ENCODE peak calls at places on chromosome X, in four cellular contexts. E, O, Y and A are unnamed samples.

GRCh38 chrX:31435592-31435991 is 363.8 kb upstream of the FTHL17 start:
- DNase-seq in Y (no peak), O (peak), E (peak), A (no peak)

GRCh38 chrX:101191217-101191750 is 28.3 kb upstream of the DRP2 start:
- DNase-seq in O (peak), E (no peak), Y (no peak), A (no peak)

GRCh38 chrX:45748443-45748842 is 547.8 kb upstream of the DIPK2B start:
- DNase-seq in Y (no peak), O (peak), E (peak), A (no peak)

GRCh38 chrX:8960809-8961413 is 73.0 kb downstream of the FAM9B start:
- DNase-seq in Y (no peak), E (peak), O (peak), A (no peak)

GRCh38 chrX:134659761-134660160 is 1.5 kb upstream of the PLAC1 start:
- DNase-seq in E (no peak), Y (no peak), O (no peak), A (no peak)

GRCh38 chrX:75303795-75304194 is 29.9 kb downstream of the UPRT start:
- DNase-seq in O (peak), Y (no peak), E (peak), A (no peak)

GRCh38 chrX:39491548-39492297 is 606.0 kb downstream of the BCOR start:
- DNase-seq in Y (peak), E (no peak), O (no peak), A (no peak)

GRCh38 chrX:64642482-64642881 is 247.2 kb upstream of the MTMR8 start:
- DNase-seq in E (no peak), O (no peak), Y (peak), A (no peak)

GRCh38 chrX:108224727-108225455 is 133.3 kb downstream of the ATG4A start:
- DNase-seq in O (peak), Y (peak), E (peak), A (no peak)

GRCh38 chrX:136183917-136184316 is 36.6 kb downstream of the FHL1 start:
- DNase-seq in E (no peak), O (no peak), Y (no peak), A (no peak)

GRCh38 chrX:116272328-116272727 is 101.8 kb downstream of the AGTR2 start:
- DNase-seq in O (peak), Y (no peak), E (peak), A (no peak)

GRCh38 chrX:72409993-72410392 is 104.3 kb upstream of the CITED1 start:
- DNase-seq in O (no peak), E (no peak), Y (no peak), A (no peak)

GRCh38 chrX:100928660-100929613 is at the start of gene XKRX:
- DNase-seq in E (peak), Y (peak), O (peak), A (no peak)

GRCh38 chrX:46279925-46280313 is 265.3 kb downstream of the ZNF674 start:
- DNase-seq in Y (no peak), E (peak), O (peak), A (no peak)

GRCh38 chrX:50514811-50515210 is 44.2 kb upstream of the DGKK start:
- DNase-seq in E (no peak), O (no peak), Y (no peak), A (no peak)

GRCh38 chrX:138930546-138930945 is 219.0 kb upstream of the FGF13 start:
- DNase-seq in E (no peak), Y (no peak), O (no peak), A (no peak)

GRCh38 chrX:65871671-65872311 is 168.1 kb downstream of the VSIG4 start:
- DNase-seq in Y (peak), E (no peak), O (no peak), A (no peak)

GRCh38 chrX:139929876-139930275 is 3.0 kb downstream of the ATP11C start:
- DNase-seq in Y (peak), E (no peak), O (no peak), A (no peak)

GRCh38 chrX:19616016-19616415 is 100.7 kb upstream of the MAP3K15 start:
- DNase-seq in E (no peak), Y (no peak), O (no peak), A (no peak)

GRCh38 chrX:17376381-17377046 is 1.5 kb downstream of the NHS start:
- DNase-seq in E (no peak), Y (no peak), O (peak), A (no peak)

GRCh38 chrX:1912193-1912592 is 297.3 kb downstream of the ASMT start:
- DNase-seq in E (no peak), Y (no peak), O (no peak), A (no peak)

GRCh38 chrX:1545776-1546408 is 8.9 kb upstream of the P2RY8 start:
- DNase-seq in O (no peak), Y (no peak), E (no peak), A (no peak)

GRCh38 chrX:128975716-128976115 is 547.6 kb downstream of the SMARCA1 start:
- DNase-seq in O (no peak), Y (peak), E (no peak), A (no peak)

GRCh38 chrX:153951683-153952372 is 7.4 kb upstream of the RENBP start:
- DNase-seq in E (no peak), O (no peak), Y (no peak), A (no peak)
- H3K27ac ChIP-seq in E (no peak), O (no peak), Y (no peak), A (no peak)

GRCh38 chrX:120365320-120365719 is 3.4 kb downstream of the ATP1B4 start:
- DNase-seq in E (no peak), O (no peak), Y (peak), A (peak)
- H3K4me3 ChIP-seq in E (no peak), O (no peak), Y (no peak), A (peak)

GRCh38 chrX:68928401-68928800 is 99.6 kb downstream of the EFNB1 start:
- DNase-seq in O (no peak), E (no peak), Y (no peak), A (no peak)

GRCh38 chrX:68932611-68933010 is 103.8 kb downstream of the EFNB1 start:
- DNase-seq in O (no peak), Y (no peak), E (no peak), A (peak)

GRCh38 chrX:68931345-68931744 is 102.5 kb downstream of the EFNB1 start:
- DNase-seq in O (no peak), E (no peak), Y (no peak), A (no peak)

GRCh38 chrX:68929332-68930150 is 100.7 kb downstream of the EFNB1 start:
- DNase-seq in Y (no peak), E (peak), O (peak), A (peak)

DNA sequence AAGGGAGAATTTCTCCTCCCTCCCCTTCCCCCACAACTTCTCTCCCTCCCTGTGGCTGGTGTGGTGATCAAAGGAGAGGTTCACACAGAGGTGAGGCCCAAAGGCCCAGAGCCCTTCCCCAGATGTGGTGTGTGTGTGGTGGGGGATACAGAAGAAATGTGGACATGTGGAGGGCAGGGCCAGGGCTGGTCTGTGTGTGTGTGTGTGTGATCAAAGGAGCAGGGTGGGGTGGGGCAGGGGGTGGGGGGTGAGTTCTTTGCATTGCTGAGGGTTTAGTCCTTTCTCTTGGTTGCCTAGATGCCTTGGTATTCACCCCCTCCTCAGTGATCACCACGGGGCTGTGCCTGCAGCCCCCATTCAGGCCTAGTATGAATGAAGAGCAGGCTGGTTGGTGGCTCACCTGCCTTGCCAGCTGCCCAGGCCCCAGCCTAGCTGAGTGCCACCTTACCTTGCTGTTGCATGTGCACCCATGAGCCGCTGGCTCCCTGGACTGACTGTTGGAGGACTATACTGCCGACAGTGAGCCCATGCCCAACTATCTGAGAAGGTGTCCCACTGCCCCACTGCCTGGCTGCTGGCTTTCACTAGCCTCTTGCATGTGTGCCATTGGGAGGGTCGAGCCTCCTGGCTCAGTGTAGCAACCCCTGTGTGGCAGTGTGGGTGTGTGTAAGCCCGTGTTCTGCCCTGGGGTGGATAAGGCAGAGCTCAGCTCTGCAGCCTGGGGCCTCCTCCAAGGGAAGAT is 101.9 kb downstream of the EFNB1 start:
- DNase-seq in E (peak), Y (no peak), O (peak), A (no peak)
- H3K27ac ChIP-seq in E (no peak), Y (no peak), O (no peak), A (peak)

DNA sequence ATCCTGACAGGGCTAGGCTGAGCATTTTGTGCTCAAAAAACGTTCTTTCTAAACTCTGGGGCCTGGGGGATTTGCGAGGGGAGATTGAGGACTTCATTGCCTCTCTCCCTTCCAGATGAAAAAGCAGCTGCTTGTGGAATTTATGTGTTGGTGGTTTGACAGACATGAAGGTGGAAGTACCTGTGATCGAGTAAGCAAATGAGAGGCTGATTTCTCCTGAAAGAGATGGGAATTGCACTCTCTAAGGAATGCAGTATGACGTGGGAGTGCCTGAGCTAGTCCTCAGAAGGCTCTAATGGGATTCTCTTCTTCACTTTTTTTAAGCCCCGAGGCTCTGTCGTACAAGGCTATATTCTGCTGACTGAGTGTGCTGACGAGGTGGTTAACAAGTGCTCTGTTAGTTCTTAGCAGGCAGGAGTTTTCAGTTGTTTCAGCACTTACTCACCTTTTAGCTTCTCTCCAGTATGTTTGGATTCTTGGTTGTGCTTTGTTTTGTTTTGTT is 426.8 kb upstream of the CNKSR2 start:
- DNase-seq in Y (no peak), O (no peak), E (no peak), A (no peak)
- H3K4me3 ChIP-seq in Y (no peak), O (no peak), E (no peak), A (no peak)

DNA sequence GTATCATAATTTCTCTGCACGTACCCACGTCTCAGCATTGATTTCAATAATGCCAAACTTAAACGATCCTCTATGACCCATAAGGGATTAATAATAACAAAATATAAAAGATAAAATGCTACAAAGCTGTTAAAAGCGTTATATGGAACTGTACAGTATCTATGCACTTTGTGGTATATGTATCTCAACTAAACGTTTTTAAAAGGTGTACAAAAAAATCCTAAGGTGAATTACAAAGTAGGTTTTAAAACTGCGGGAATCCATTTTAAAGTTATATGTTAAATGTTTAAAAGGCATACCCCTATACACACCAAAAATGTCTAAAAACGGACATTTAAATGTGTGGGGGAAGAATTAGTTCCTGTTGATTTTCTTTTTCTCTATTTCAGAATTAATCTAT is 860 bp downstream of the ZNF182 start:
- DNase-seq in E (no peak), O (no peak), Y (no peak), A (no peak)
- H3K27ac ChIP-seq in E (no peak), O (no peak), Y (peak), A (peak)

GRCh38 chrX:24147165-24147564 is 2.4 kb upstream of the ZFX start:
- DNase-seq in E (no peak), O (no peak), Y (no peak), A (no peak)

GRCh38 chrX:24149346-24150050 is at the start of gene ZFX:
- DNase-seq in Y (peak), E (peak), O (peak), A (peak)

GRCh38 chrX:24148535-24149345 is 789 bp upstream of the ZFX start:
- DNase-seq in E (peak), Y (peak), O (peak), A (no peak)

GRCh38 chrX:24146283-24146865 is 3.2 kb upstream of the ZFX start:
- DNase-seq in Y (no peak), E (no peak), O (no peak), A (no peak)

GRCh38 chrX:24148118-24148517 is 1.4 kb upstream of the ZFX start:
- DNase-seq in O (no peak), Y (peak), E (no peak), A (no peak)
- H3K4me3 ChIP-seq in O (peak), Y (peak), E (no peak), A (peak)

DNA sequence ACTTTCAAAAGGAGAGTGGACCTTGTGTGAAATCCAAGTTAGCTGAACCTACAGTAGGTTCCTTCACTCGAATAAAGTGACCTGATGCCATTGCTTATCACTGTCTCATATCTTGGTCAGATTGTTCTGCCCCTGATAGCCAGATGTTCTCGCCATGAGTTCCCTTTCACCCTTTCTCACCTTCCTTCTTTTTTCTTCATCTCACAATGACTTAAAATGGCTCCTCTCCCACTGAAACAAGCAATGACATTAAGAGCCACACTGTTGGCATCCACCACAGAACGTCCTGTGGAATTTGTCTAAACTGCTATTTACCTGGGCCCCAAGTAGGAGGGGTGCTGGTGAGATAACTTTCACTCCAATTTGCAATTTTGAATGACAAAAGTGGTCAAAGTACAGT is 227.6 kb upstream of the PPP1R2C start:
- DNase-seq in Y (no peak), E (no peak), O (no peak), A (no peak)
- H3K27ac ChIP-seq in Y (no peak), E (no peak), O (no peak), A (no peak)